ENCODE peak calls at places on chromosome 2, in six cellular contexts. One of them, this sample, is unnamed.
A peak's percentile ranks its signal among the peaks of the same experiment; 100 is the strongest.

GRCh38 chr2:104078431-104079157 is 775.3 kb upstream of the POU3F3 start:
- DNase-seq in HepG2: no peak
- DNase-seq in K562: no peak
- DNase-seq in GM12891: no peak
- DNase-seq in H1: peak; percentile 47
- DNase-seq in GM12878: no peak
- DNase-seq in this sample: no peak

GRCh38 chr2:231708773-231709635 is 679 bp downstream of the PTMA start:
- DNase-seq in HepG2: no peak
- DNase-seq in K562: peak; percentile 18
- DNase-seq in GM12891: no peak
- DNase-seq in H1: peak; percentile 50
- DNase-seq in GM12878: no peak
- DNase-seq in this sample: no peak

GRCh38 chr2:29714333-29714732 is 207.1 kb downstream of the ALK start:
- DNase-seq in HepG2: no peak
- DNase-seq in K562: no peak
- DNase-seq in GM12891: no peak
- DNase-seq in H1: no peak
- DNase-seq in GM12878: no peak
- DNase-seq in this sample: no peak

GRCh38 chr2:238528953-238529781 is 102.4 kb downstream of the ASB1 start:
- DNase-seq in HepG2: peak; percentile 95
- DNase-seq in K562: no peak
- DNase-seq in GM12891: no peak
- DNase-seq in H1: no peak
- DNase-seq in GM12878: no peak
- DNase-seq in this sample: no peak

GRCh38 chr2:19732255-19732654 is 169.5 kb downstream of the TTC32 start:
- DNase-seq in HepG2: no peak
- DNase-seq in K562: no peak
- DNase-seq in GM12891: no peak
- DNase-seq in H1: no peak
- DNase-seq in GM12878: no peak
- DNase-seq in this sample: no peak

GRCh38 chr2:126907671-126908070 is 9.0 kb downstream of the TEX51 start:
- DNase-seq in HepG2: no peak
- DNase-seq in K562: no peak
- DNase-seq in GM12891: no peak
- DNase-seq in H1: peak; percentile 37
- DNase-seq in GM12878: no peak
- DNase-seq in this sample: no peak

GRCh38 chr2:103161456-103162289 is 399.8 kb downstream of the TMEM182 start:
- DNase-seq in HepG2: peak; percentile 62
- DNase-seq in K562: peak; percentile 56
- DNase-seq in GM12891: peak; percentile 21
- DNase-seq in H1: no peak
- DNase-seq in GM12878: no peak
- DNase-seq in this sample: peak; percentile 19

GRCh38 chr2:150075831-150076230 is 411.6 kb downstream of the RND3 start:
- DNase-seq in HepG2: no peak
- DNase-seq in K562: no peak
- DNase-seq in GM12891: no peak
- DNase-seq in H1: no peak
- DNase-seq in GM12878: no peak
- DNase-seq in this sample: no peak

GRCh38 chr2:7880561-7880960 is 801.3 kb upstream of the ID2 start:
- DNase-seq in HepG2: no peak
- DNase-seq in K562: no peak
- DNase-seq in GM12891: no peak
- DNase-seq in H1: no peak
- DNase-seq in GM12878: no peak
- DNase-seq in this sample: no peak

GRCh38 chr2:108988796-108989713 is at the start of gene EDAR:
- DNase-seq in HepG2: peak; percentile 54
- DNase-seq in K562: peak; percentile 25
- DNase-seq in GM12891: peak; percentile 41
- DNase-seq in H1: peak; percentile 79
- DNase-seq in GM12878: no peak
- DNase-seq in this sample: peak; percentile 37

GRCh38 chr2:208501217-208501616 is 94.6 kb downstream of the PTH2R start:
- DNase-seq in HepG2: peak; percentile 30
- DNase-seq in K562: peak; percentile 40
- DNase-seq in GM12891: no peak
- DNase-seq in H1: peak; percentile 55
- DNase-seq in GM12878: no peak
- DNase-seq in this sample: no peak

GRCh38 chr2:224008702-224009261 is 30.3 kb downstream of the SERPINE2 start:
- DNase-seq in HepG2: peak; percentile 53
- DNase-seq in K562: no peak
- DNase-seq in GM12891: no peak
- DNase-seq in H1: peak; percentile 67
- DNase-seq in GM12878: no peak
- DNase-seq in this sample: no peak

GRCh38 chr2:101466426-101466825 is 8.5 kb downstream of the RFX8 start:
- DNase-seq in HepG2: no peak
- DNase-seq in K562: no peak
- DNase-seq in GM12891: no peak
- DNase-seq in H1: no peak
- DNase-seq in GM12878: no peak
- DNase-seq in this sample: no peak

GRCh38 chr2:165219491-165219890 is 15.6 kb upstream of the SCN3A start:
- DNase-seq in HepG2: no peak
- DNase-seq in K562: no peak
- DNase-seq in GM12891: no peak
- DNase-seq in H1: no peak
- DNase-seq in GM12878: no peak
- DNase-seq in this sample: no peak

GRCh38 chr2:100197643-100198153 is 55.3 kb upstream of the AFF3 start:
- DNase-seq in HepG2: no peak
- DNase-seq in K562: peak; percentile 46
- DNase-seq in GM12891: no peak
- DNase-seq in H1: peak; percentile 69
- DNase-seq in GM12878: no peak
- DNase-seq in this sample: no peak

GRCh38 chr2:200812122-200813022 is 662 bp downstream of the BZW1 start:
- DNase-seq in HepG2: peak; percentile 74
- DNase-seq in K562: peak; percentile 66
- DNase-seq in GM12891: peak; percentile 39
- DNase-seq in H1: peak; percentile 71
- DNase-seq in GM12878: no peak
- DNase-seq in this sample: peak; percentile 39

GRCh38 chr2:159075726-159076125 is 107.3 kb downstream of the TANC1 start:
- DNase-seq in HepG2: no peak
- DNase-seq in K562: no peak
- DNase-seq in GM12891: no peak
- DNase-seq in H1: no peak
- DNase-seq in GM12878: no peak
- DNase-seq in this sample: no peak

GRCh38 chr2:149313512-149313972 is 16.8 kb upstream of the LYPD6 start:
- DNase-seq in HepG2: peak; percentile 52
- DNase-seq in K562: peak; percentile 77
- DNase-seq in GM12891: peak; percentile 59
- DNase-seq in H1: peak; percentile 64
- DNase-seq in GM12878: peak; percentile 9
- DNase-seq in this sample: peak; percentile 44

GRCh38 chr2:218999021-218999880 is 6.0 kb upstream of the CRYBA2 start:
- DNase-seq in HepG2: no peak
- DNase-seq in K562: peak; percentile 30
- DNase-seq in GM12891: no peak
- DNase-seq in H1: no peak
- DNase-seq in GM12878: no peak
- DNase-seq in this sample: no peak

GRCh38 chr2:162490052-162490717 is 146.3 kb downstream of the GCA start:
- DNase-seq in HepG2: peak; percentile 17
- DNase-seq in K562: no peak
- DNase-seq in GM12891: no peak
- DNase-seq in H1: no peak
- DNase-seq in GM12878: peak; percentile 24
- DNase-seq in this sample: no peak

GRCh38 chr2:133166024-133166423 is 402.2 kb downstream of the NCKAP5 start:
- DNase-seq in HepG2: no peak
- DNase-seq in K562: no peak
- DNase-seq in GM12891: no peak
- DNase-seq in H1: no peak
- DNase-seq in GM12878: no peak
- DNase-seq in this sample: no peak

GRCh38 chr2:158580760-158581159 is 124.0 kb downstream of the PKP4 start:
- DNase-seq in HepG2: no peak
- DNase-seq in K562: no peak
- DNase-seq in GM12891: no peak
- DNase-seq in H1: no peak
- DNase-seq in GM12878: no peak
- DNase-seq in this sample: no peak

GRCh38 chr2:127217470-127218325 is 2.4 kb downstream of the CYP27C1 start:
- DNase-seq in HepG2: no peak
- DNase-seq in K562: no peak
- DNase-seq in GM12891: no peak
- DNase-seq in H1: no peak
- DNase-seq in GM12878: no peak
- DNase-seq in this sample: no peak

GRCh38 chr2:237383991-237384671 is 29.8 kb downstream of the COL6A3 start:
- DNase-seq in HepG2: no peak
- DNase-seq in K562: no peak
- DNase-seq in GM12891: no peak
- DNase-seq in H1: no peak
- DNase-seq in GM12878: no peak
- DNase-seq in this sample: no peak

GRCh38 chr2:157830696-157831570 is 45.2 kb downstream of the ACVR1 start:
- DNase-seq in HepG2: peak; percentile 52
- DNase-seq in K562: no peak
- DNase-seq in GM12891: no peak
- DNase-seq in H1: no peak
- DNase-seq in GM12878: no peak
- DNase-seq in this sample: no peak

GRCh38 chr2:241951920-241952319 is 82.4 kb downstream of the RTP5 start:
- DNase-seq in HepG2: no peak
- DNase-seq in K562: no peak
- DNase-seq in GM12891: no peak
- DNase-seq in H1: no peak
- DNase-seq in GM12878: no peak
- DNase-seq in this sample: no peak

GRCh38 chr2:240319221-240319854 is 116.1 kb upstream of the GPC1 start:
- DNase-seq in HepG2: no peak
- DNase-seq in K562: no peak
- DNase-seq in GM12891: no peak
- DNase-seq in H1: no peak
- DNase-seq in GM12878: no peak
- DNase-seq in this sample: no peak

GRCh38 chr2:74919827-74920226 is 38.6 kb upstream of the POLE4 start:
- DNase-seq in HepG2: peak; percentile 31
- DNase-seq in K562: peak; percentile 79
- DNase-seq in GM12891: peak; percentile 67
- DNase-seq in H1: peak; percentile 95
- DNase-seq in GM12878: no peak
- DNase-seq in this sample: peak; percentile 62

GRCh38 chr2:46966576-46966975 is 51.0 kb upstream of the MCFD2 start:
- DNase-seq in HepG2: no peak
- DNase-seq in K562: no peak
- DNase-seq in GM12891: no peak
- DNase-seq in H1: no peak
- DNase-seq in GM12878: no peak
- DNase-seq in this sample: no peak

GRCh38 chr2:3223080-3223923 is 154.3 kb downstream of the EIPR1 start:
- DNase-seq in HepG2: no peak
- DNase-seq in K562: no peak
- DNase-seq in GM12891: no peak
- DNase-seq in H1: no peak
- DNase-seq in GM12878: peak; percentile 91
- DNase-seq in this sample: peak; percentile 48

GRCh38 chr2:185208261-185208660 is 530.3 kb upstream of the FSIP2 start:
- DNase-seq in HepG2: peak; percentile 60
- DNase-seq in K562: peak; percentile 6
- DNase-seq in GM12891: no peak
- DNase-seq in H1: peak; percentile 65
- DNase-seq in GM12878: no peak
- DNase-seq in this sample: no peak

GRCh38 chr2:215401896-215402379 is 33.9 kb downstream of the FN1 start:
- DNase-seq in HepG2: no peak
- DNase-seq in K562: no peak
- DNase-seq in GM12891: no peak
- DNase-seq in H1: no peak
- DNase-seq in GM12878: no peak
- DNase-seq in this sample: no peak
- TF ChIP-seq POLR2A in HepG2: no peak
- TF ChIP-seq POLR2A in K562: no peak
- TF ChIP-seq POLR2A in GM12891: no peak
- TF ChIP-seq POLR2A in H1: no peak
- TF ChIP-seq POLR2A in GM12878: no peak
- TF ChIP-seq POLR2A in this sample: no peak

DNA sequence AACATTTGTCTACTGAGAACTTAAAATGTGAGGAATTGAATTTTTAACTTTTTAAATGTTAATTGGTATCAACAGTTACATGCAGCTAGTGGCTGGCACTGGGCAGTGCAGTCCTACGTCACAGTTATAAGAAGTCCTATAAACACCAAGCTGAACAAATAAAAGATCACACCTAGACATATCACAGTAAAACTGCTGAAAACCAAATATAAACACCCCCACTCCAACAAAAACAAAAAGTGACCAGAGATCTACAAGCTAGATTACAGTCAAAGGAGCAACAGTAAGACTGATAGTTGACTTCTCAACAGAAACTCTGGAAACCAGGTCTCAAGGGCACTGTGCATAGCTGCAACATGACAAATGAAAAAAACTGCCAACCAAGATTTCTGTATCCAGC is 19.4 kb downstream of the TLK1 start:
- DNase-seq in HepG2: no peak
- DNase-seq in K562: no peak
- DNase-seq in GM12891: no peak
- DNase-seq in H1: no peak
- DNase-seq in GM12878: no peak
- DNase-seq in this sample: no peak
- TF ChIP-seq TAF1 in HepG2: no peak
- TF ChIP-seq TAF1 in K562: no peak
- TF ChIP-seq TAF1 in GM12891: no peak
- TF ChIP-seq TAF1 in H1: no peak
- TF ChIP-seq TAF1 in GM12878: no peak
- TF ChIP-seq TAF1 in this sample: no peak

GRCh38 chr2:43075054-43075593 is 151.3 kb downstream of the ZFP36L2 start:
- DNase-seq in HepG2: peak; percentile 76
- DNase-seq in K562: no peak
- DNase-seq in GM12891: no peak
- DNase-seq in H1: no peak
- DNase-seq in GM12878: no peak
- DNase-seq in this sample: no peak
- TF ChIP-seq POLR2AphosphoS5 in HepG2: no peak
- TF ChIP-seq POLR2AphosphoS5 in K562: no peak
- TF ChIP-seq POLR2AphosphoS5 in GM12891: no peak
- TF ChIP-seq POLR2AphosphoS5 in H1: no peak
- TF ChIP-seq POLR2AphosphoS5 in GM12878: no peak
- TF ChIP-seq POLR2AphosphoS5 in this sample: no peak

GRCh38 chr2:131493199-131494018 is 1.2 kb upstream of the MZT2A start:
- DNase-seq in HepG2: peak; percentile 29
- DNase-seq in K562: no peak
- DNase-seq in GM12891: no peak
- DNase-seq in H1: no peak
- DNase-seq in GM12878: no peak
- DNase-seq in this sample: no peak

GRCh38 chr2:131488306-131489205 is 3.6 kb downstream of the MZT2A start:
- DNase-seq in HepG2: no peak
- DNase-seq in K562: no peak
- DNase-seq in GM12891: no peak
- DNase-seq in H1: no peak
- DNase-seq in GM12878: no peak
- DNase-seq in this sample: no peak

GRCh38 chr2:131492418-131493198 is 411 bp upstream of the MZT2A start:
- DNase-seq in HepG2: peak; percentile 98
- DNase-seq in K562: peak; percentile 100
- DNase-seq in GM12891: peak; percentile 94
- DNase-seq in H1: peak; percentile 98
- DNase-seq in GM12878: peak; percentile 93
- DNase-seq in this sample: peak; percentile 94
- TF ChIP-seq POLR2A in HepG2: peak; percentile 66
- TF ChIP-seq POLR2A in K562: peak; percentile 72
- TF ChIP-seq POLR2A in GM12891: no peak
- TF ChIP-seq POLR2A in H1: peak; percentile 80
- TF ChIP-seq POLR2A in GM12878: peak; percentile 78
- TF ChIP-seq POLR2A in this sample: peak; percentile 57